ENCODE peak calls at places on chromosomes 11 and 22, in nine cellular contexts. Y is tibial nerve, V is sigmoid colon, I is A549, C is H1, O is stomach, J is suprapubic skin, Z is GM12878, X is transverse colon. E is an unnamed sample.

GRCh38 chr11:70511345-70511744 is 113.0 kb downstream of the CTTN start:
- DNase-seq in O (no peak), X (no peak), I (no peak), J (no peak), V (no peak), C (no peak), Z (no peak), Y (no peak), E (no peak)

GRCh38 chr11:46604796-46605195 is 11.0 kb upstream of the AMBRA1 start:
- DNase-seq in Z (no peak), O (no peak), V (no peak), X (no peak), I (no peak), C (no peak), J (no peak), Y (no peak), E (no peak)

GRCh38 chr22:41226728-41227655 is 13.7 kb downstream of the CHADL start:
- DNase-seq in Z (no peak), J (no peak), Y (peak; percentile 8), C (no peak), O (no peak), I (no peak), X (no peak), V (no peak), E (no peak)

GRCh38 chr22:43811777-43812148 is 342 bp downstream of the EFCAB6 start:
- DNase-seq in X (peak; percentile 13), O (no peak), Y (no peak), J (no peak), I (no peak), Z (no peak), V (no peak), C (no peak), E (no peak)

GRCh38 chr11:71491531-71492329 is 35.3 kb upstream of the KRTAP5-7 start:
- DNase-seq in C (no peak), O (peak; percentile 24), J (peak; percentile 62), X (no peak), Y (no peak), V (peak; percentile 53), Z (no peak), I (no peak), E (no peak)

GRCh38 chr22:48845356-48845936 is 982.2 kb downstream of the BRD1 start:
- DNase-seq in J (no peak), Y (no peak), O (no peak), Z (no peak), I (no peak), X (no peak), C (no peak), V (no peak), E (no peak)

GRCh38 chr11:100640646-100641045 is 46.4 kb upstream of the ARHGAP42 start:
- DNase-seq in Z (no peak), O (no peak), J (no peak), Y (no peak), X (no peak), V (no peak), I (no peak), C (no peak), E (no peak)

GRCh38 chr11:60927600-60927999 is 3.3 kb downstream of the TMEM132A start:
- DNase-seq in Y (no peak), X (no peak), J (no peak), O (peak; percentile 88), Z (no peak), C (no peak), V (no peak), I (no peak), E (no peak)

GRCh38 chr11:77047007-77047927 is 13.1 kb downstream of the B3GNT6 start:
- DNase-seq in J (no peak), X (peak; percentile 84), I (peak; percentile 95), Y (peak; percentile 97), C (peak; percentile 64), O (peak; percentile 74), V (peak; percentile 89), Z (peak; percentile 92), E (peak; percentile 78)

GRCh38 chr11:46800177-46800576 is 45.9 kb downstream of the CKAP5 start:
- DNase-seq in C (no peak), V (no peak), Z (no peak), X (no peak), J (no peak), I (no peak), O (no peak), Y (no peak), E (no peak)

DNA sequence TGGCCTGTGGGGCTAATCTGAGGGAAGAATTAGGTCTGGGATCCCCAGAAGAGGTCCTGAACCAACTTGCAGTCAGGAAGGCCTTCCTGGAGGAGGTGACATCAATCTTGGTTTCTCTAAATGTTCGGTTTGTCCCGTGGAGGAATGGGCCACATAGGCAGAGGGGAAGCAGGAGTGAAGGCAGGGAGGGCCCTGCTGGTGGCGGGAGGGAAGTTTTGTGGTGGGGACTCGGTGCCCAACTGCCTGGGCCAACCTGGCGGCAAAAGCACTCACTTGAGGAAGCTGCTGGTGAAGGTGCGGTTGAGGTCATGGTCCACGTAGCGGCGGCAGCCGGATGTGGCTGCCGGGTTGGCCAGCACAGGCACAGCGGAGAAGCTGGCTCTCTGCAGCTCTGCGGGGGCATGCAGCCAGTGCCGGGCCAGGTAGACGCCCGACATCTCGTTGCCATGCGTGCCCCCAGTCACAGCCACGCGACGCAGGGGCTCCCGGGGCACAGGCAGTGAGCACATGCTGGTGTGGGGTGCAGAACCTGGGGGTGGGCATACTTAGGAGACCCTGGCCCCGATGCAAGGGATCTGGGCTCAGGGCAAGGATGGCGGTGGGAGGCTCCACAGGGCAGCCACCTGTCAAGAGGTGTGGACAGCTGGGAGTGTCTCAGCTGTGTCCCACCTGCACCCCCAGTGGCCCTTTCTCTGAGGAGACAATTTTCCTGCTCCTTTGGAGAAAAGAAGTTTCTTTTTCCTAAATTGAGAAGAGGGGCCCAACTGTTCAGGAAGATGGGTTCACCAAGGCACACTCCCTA is 3.8 kb downstream of the ACY3 start:
- DNase-seq in Z (peak; percentile 70), J (peak; percentile 76), C (no peak), O (no peak), X (peak; percentile 79), V (no peak), Y (no peak), I (no peak), E (no peak)
- TF ChIP-seq EP300 in Z (peak; percentile 14), J (no peak), C (no peak), O (no peak), X (no peak), V (no peak), Y (no peak), I (no peak), E (no peak)

DNA sequence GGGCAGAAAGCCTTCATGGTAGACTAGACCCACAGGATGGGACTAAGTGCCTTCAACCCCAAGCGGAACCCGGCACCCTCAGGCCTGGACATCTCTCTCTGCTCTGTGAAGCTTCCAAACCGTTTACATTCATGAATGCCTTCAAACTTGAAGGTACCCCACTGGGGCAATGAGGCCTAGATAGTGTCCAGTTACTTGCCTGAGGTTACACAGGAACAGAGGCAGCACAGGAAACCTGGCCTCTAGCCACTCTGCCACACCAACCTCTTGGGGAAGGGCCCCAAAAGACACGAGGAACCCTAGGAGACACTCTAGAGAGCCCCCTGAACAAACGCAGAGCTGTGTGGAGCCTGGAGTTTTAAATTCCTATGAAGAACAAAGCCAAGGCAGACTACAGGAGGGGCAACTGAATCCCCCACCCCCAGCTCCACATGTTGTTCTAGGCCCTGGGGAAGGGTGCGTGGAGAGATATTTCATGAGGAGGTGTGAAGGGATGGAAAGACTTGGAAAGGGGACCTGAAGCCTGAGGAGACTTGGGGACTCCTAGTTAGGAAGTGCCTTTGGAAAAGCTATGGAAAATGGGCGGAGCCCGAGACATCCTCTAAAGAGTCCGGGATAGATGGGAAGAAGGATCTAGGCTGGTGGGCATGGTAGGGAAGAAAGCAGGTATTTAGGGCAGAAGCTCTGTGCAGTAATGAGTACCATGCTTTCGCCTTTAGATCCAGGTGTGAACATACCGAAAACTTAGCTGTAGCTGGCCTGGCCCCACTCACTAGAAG is 14.8 kb upstream of the CYP2R1 start:
- DNase-seq in X (no peak), J (no peak), C (no peak), Z (no peak), O (no peak), V (no peak), Y (no peak), I (no peak), E (no peak)
- TF ChIP-seq POLR2A in X (no peak), J (no peak), C (no peak), Z (no peak), O (no peak), V (no peak), Y (no peak), I (no peak), E (no peak)

GRCh38 chr22:39173787-39174497 is 21.5 kb upstream of the CBX7 start:
- DNase-seq in Y (no peak), Z (no peak), V (no peak), J (peak; percentile 44), C (no peak), X (peak; percentile 23), I (no peak), O (no peak), E (peak; percentile 26)

GRCh38 chr22:39173050-39173706 is 20.7 kb upstream of the CBX7 start:
- DNase-seq in O (no peak), I (no peak), V (no peak), Y (no peak), C (no peak), X (no peak), J (peak; percentile 68), Z (no peak), E (no peak)

GRCh38 chr22:39171623-39172264 is 19.3 kb upstream of the CBX7 start:
- DNase-seq in Z (no peak), X (no peak), C (no peak), O (no peak), I (no peak), Y (no peak), J (peak; percentile 57), V (no peak), E (no peak)

GRCh38 chr22:39169797-39170466 is 17.5 kb upstream of the CBX7 start:
- DNase-seq in V (no peak), J (peak; percentile 49), Y (no peak), I (no peak), Z (no peak), O (no peak), X (no peak), C (no peak), E (no peak)

DNA sequence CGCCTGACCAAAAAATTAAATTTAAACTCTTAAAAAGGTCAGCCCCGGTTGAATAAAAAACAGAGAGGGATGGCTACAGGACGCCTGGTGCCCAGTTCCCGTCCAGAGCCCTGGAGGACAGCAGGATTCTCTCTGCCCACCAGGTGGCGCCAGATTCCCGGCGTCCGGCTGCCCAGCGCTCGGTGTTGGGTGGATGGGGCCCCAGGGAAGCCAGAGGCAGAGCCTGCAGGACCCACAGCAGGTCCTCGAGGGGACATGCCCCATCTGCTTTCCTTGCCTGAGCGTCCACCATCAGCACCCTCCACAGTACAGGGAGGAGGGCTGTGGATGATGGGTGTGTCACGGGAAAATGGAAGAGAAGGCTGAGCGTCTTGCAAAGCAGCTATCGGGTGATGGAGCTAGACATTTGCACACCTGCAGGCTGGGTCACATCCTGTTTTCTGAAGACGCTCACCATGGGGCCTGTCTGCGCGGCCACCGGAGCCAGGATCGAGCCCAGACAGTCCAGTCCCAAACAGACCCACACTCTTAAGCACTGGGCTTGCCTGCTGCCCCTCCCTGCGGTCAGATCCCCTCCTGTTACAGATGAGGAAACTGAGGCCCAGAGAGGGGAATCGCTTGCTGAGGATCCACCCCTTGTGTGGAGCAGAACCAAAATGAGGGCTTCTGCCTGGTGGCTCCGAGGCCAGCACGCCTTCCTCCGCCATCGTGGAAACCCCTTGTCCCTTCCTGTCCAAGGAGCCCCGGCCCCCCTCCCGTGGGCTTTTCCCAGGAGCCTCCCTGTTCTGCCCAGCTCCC is 18.5 kb upstream of the CBX7 start:
- DNase-seq in Z (peak; percentile 53), I (peak; percentile 68), Y (peak; percentile 87), V (peak; percentile 89), J (peak; percentile 89), X (peak; percentile 87), O (peak; percentile 88), C (no peak), E (peak; percentile 90)
- H3K4me1 ChIP-seq in Z (peaks cover 15% of the 10 kb centered on the region), I (peaks cover 48% of the 10 kb centered on the region), Y (peaks cover 57% of the 10 kb centered on the region), V (peaks cover 34% of the 10 kb centered on the region), J (peaks cover 39% of the 10 kb centered on the region), X (peaks cover 25% of the 10 kb centered on the region), O (peaks cover 30% of the 10 kb centered on the region), C (peaks cover 42% of the 10 kb centered on the region), E (peaks cover 16% of the 10 kb centered on the region)

GRCh38 chr11:80146231-80146630 is 705.4 kb upstream of the TENM4 start:
- DNase-seq in I (no peak), Y (no peak), C (no peak), Z (no peak), O (no peak), V (no peak), X (no peak), J (no peak), E (no peak)
- TF ChIP-seq EP300 in I (no peak), Y (no peak), C (no peak), Z (no peak), O (no peak), V (no peak), X (no peak), J (no peak), E (no peak)